ENCODE peak calls at places on chromosomes 12 and 14, in four cellular contexts. One of them, this sample, is unnamed.

GRCh38 chr14:87113286-87113685 is 879.7 kb downstream of the GALC start:
- DNase-seq in stimulated activated CD4-positive, alpha-beta T cell treated with anti-CD3 and anti-CD28 coated beads, Interleukin-2, amount 100 ng/mL, for 48 hours: no peak
- DNase-seq in memory B cell: no peak
- DNase-seq in KG1: no peak
- DNase-seq in this sample: no peak

GRCh38 chr12:122527478-122527944 is 462 bp downstream of the KNTC1 start:
- DNase-seq in stimulated activated CD4-positive, alpha-beta T cell treated with anti-CD3 and anti-CD28 coated beads, Interleukin-2, amount 100 ng/mL, for 48 hours: peak; percentile 27
- DNase-seq in KG1: peak; percentile 65
- DNase-seq in memory B cell: no peak
- DNase-seq in this sample: no peak

GRCh38 chr14:57199911-57200310 is 68.8 kb downstream of the EXOC5 start:
- DNase-seq in KG1: no peak
- DNase-seq in memory B cell: no peak
- DNase-seq in stimulated activated CD4-positive, alpha-beta T cell treated with anti-CD3 and anti-CD28 coated beads, Interleukin-2, amount 100 ng/mL, for 48 hours: no peak
- DNase-seq in this sample: no peak

GRCh38 chr12:7131502-7131866 is 1.3 kb downstream of the CLSTN3 start:
- DNase-seq in KG1: peak; percentile 8
- DNase-seq in memory B cell: no peak
- DNase-seq in stimulated activated CD4-positive, alpha-beta T cell treated with anti-CD3 and anti-CD28 coated beads, Interleukin-2, amount 100 ng/mL, for 48 hours: no peak
- DNase-seq in this sample: no peak

GRCh38 chr12:126784328-126784921 is 1482.5 kb upstream of the TMEM132C start:
- DNase-seq in stimulated activated CD4-positive, alpha-beta T cell treated with anti-CD3 and anti-CD28 coated beads, Interleukin-2, amount 100 ng/mL, for 48 hours: peak; percentile 29
- DNase-seq in memory B cell: peak; percentile 14
- DNase-seq in KG1: peak; percentile 13
- DNase-seq in this sample: peak; percentile 28

GRCh38 chr12:130242506-130242905 is 80.2 kb downstream of the FZD10 start:
- DNase-seq in memory B cell: no peak
- DNase-seq in stimulated activated CD4-positive, alpha-beta T cell treated with anti-CD3 and anti-CD28 coated beads, Interleukin-2, amount 100 ng/mL, for 48 hours: no peak
- DNase-seq in KG1: no peak
- DNase-seq in this sample: no peak

GRCh38 chr14:100532154-100532915 is 54.9 kb downstream of the BEGAIN start:
- DNase-seq in KG1: no peak
- DNase-seq in stimulated activated CD4-positive, alpha-beta T cell treated with anti-CD3 and anti-CD28 coated beads, Interleukin-2, amount 100 ng/mL, for 48 hours: no peak
- DNase-seq in memory B cell: no peak
- DNase-seq in this sample: no peak

GRCh38 chr14:92963301-92964123 is 40.6 kb downstream of the CHGA start:
- DNase-seq in KG1: no peak
- DNase-seq in memory B cell: no peak
- DNase-seq in stimulated activated CD4-positive, alpha-beta T cell treated with anti-CD3 and anti-CD28 coated beads, Interleukin-2, amount 100 ng/mL, for 48 hours: no peak
- DNase-seq in this sample: peak; percentile 69

GRCh38 chr12:69240625-69240984 is 1.2 kb downstream of the CPSF6 start:
- DNase-seq in memory B cell: no peak
- DNase-seq in stimulated activated CD4-positive, alpha-beta T cell treated with anti-CD3 and anti-CD28 coated beads, Interleukin-2, amount 100 ng/mL, for 48 hours: peak; percentile 5
- DNase-seq in KG1: no peak
- DNase-seq in this sample: no peak

GRCh38 chr12:45224311-45224710 is 8.4 kb downstream of the ANO6 start:
- DNase-seq in memory B cell: no peak
- DNase-seq in KG1: no peak
- DNase-seq in stimulated activated CD4-positive, alpha-beta T cell treated with anti-CD3 and anti-CD28 coated beads, Interleukin-2, amount 100 ng/mL, for 48 hours: no peak
- DNase-seq in this sample: no peak

GRCh38 chr12:108635201-108635996 is 1.7 kb upstream of the SELPLG start:
- DNase-seq in stimulated activated CD4-positive, alpha-beta T cell treated with anti-CD3 and anti-CD28 coated beads, Interleukin-2, amount 100 ng/mL, for 48 hours: no peak
- DNase-seq in memory B cell: peak; percentile 64
- DNase-seq in KG1: peak; percentile 93
- DNase-seq in this sample: no peak

GRCh38 chr14:77007975-77008421 is 20.5 kb downstream of the IRF2BPL start:
- DNase-seq in stimulated activated CD4-positive, alpha-beta T cell treated with anti-CD3 and anti-CD28 coated beads, Interleukin-2, amount 100 ng/mL, for 48 hours: no peak
- DNase-seq in memory B cell: no peak
- DNase-seq in KG1: no peak
- DNase-seq in this sample: peak; percentile 100

GRCh38 chr12:76346798-76347420 is 1.3 kb downstream of the BBS10 start:
- DNase-seq in memory B cell: no peak
- DNase-seq in KG1: no peak
- DNase-seq in stimulated activated CD4-positive, alpha-beta T cell treated with anti-CD3 and anti-CD28 coated beads, Interleukin-2, amount 100 ng/mL, for 48 hours: no peak
- DNase-seq in this sample: peak; percentile 34

GRCh38 chr12:123237646-123238329 is 4.6 kb downstream of the MTRFR start:
- DNase-seq in memory B cell: peak; percentile 60
- DNase-seq in stimulated activated CD4-positive, alpha-beta T cell treated with anti-CD3 and anti-CD28 coated beads, Interleukin-2, amount 100 ng/mL, for 48 hours: peak; percentile 59
- DNase-seq in KG1: peak; percentile 49
- DNase-seq in this sample: no peak

GRCh38 chr14:106556665-106557289 is 1030.4 kb downstream of the TMEM121 start:
- DNase-seq in stimulated activated CD4-positive, alpha-beta T cell treated with anti-CD3 and anti-CD28 coated beads, Interleukin-2, amount 100 ng/mL, for 48 hours: peak; percentile 87
- DNase-seq in memory B cell: peak; percentile 89
- DNase-seq in KG1: no peak
- DNase-seq in this sample: no peak